ENCODE peak calls at places on chromosome 11, in ten cellular contexts. V, J, W, Z, E, Q, X, L, K and Y are unnamed samples.

GRCh38 chr11:46555269-46556054 is 38.4 kb downstream of the AMBRA1 start:
- DNase-seq in K (no peak), Z (no peak), X (no peak), J (no peak), L (no peak), Q (peak; percentile 48), V (no peak), W (no peak), E (no peak), Y (no peak)

GRCh38 chr11:111777094-111778046 is 11.2 kb upstream of the PPP2R1B start:
- DNase-seq in W (no peak), J (peak; percentile 45), X (no peak), L (no peak), Z (peak; percentile 53), K (peak; percentile 82), Q (peak; percentile 75), V (no peak), E (no peak), Y (no peak)

GRCh38 chr11:82796970-82797594 is 63.4 kb upstream of the FAM181B start:
- DNase-seq in Z (no peak), Q (no peak), W (no peak), K (no peak), J (no peak), L (no peak), X (no peak), V (no peak), E (peak; percentile 12), Y (no peak)

GRCh38 chr11:66850588-66851250 is 6.1 kb upstream of the LRFN4 start:
- DNase-seq in X (no peak), Z (no peak), E (no peak), K (no peak), L (no peak), J (no peak), Q (no peak), V (peak; percentile 40), W (peak; percentile 61), Y (no peak)

GRCh38 chr11:106463796-106464201 is 386.3 kb downstream of the AASDHPPT start:
- DNase-seq in J (no peak), Q (no peak), X (no peak), W (no peak), L (no peak), V (no peak), Z (no peak), K (no peak), E (no peak), Y (no peak)

GRCh38 chr11:35146074-35146521 is 7.1 kb downstream of the CD44 start:
- DNase-seq in L (no peak), V (no peak), Z (no peak), K (no peak), X (no peak), J (no peak), E (peak; percentile 50), Q (no peak), W (no peak), Y (no peak)

GRCh38 chr11:62974848-62975522 is 9.8 kb downstream of the SLC22A6 start:
- DNase-seq in V (no peak), J (peak; percentile 55), Q (peak; percentile 15), E (peak; percentile 85), L (no peak), X (peak; percentile 72), Z (peak; percentile 36), K (peak; percentile 81), W (no peak), Y (no peak)

GRCh38 chr11:70191495-70192140 is 11.5 kb upstream of the FADD start:
- DNase-seq in J (peak; percentile 73), L (no peak), E (peak; percentile 79), V (peak; percentile 83), K (peak; percentile 90), W (no peak), Q (peak; percentile 54), X (peak; percentile 87), Z (peak; percentile 62), Y (no peak)

GRCh38 chr11:112106070-112106469 is 19.4 kb downstream of the SDHD start:
- DNase-seq in L (no peak), V (no peak), J (no peak), X (no peak), Z (no peak), Q (no peak), E (no peak), K (no peak), W (no peak), Y (no peak)

GRCh38 chr11:106986673-106987072 is 31.6 kb downstream of the GUCY1A2 start:
- DNase-seq in W (no peak), J (no peak), E (no peak), Q (no peak), K (no peak), X (no peak), L (no peak), Z (no peak), V (no peak), Y (no peak)

GRCh38 chr11:32060063-32060462 is 30.8 kb upstream of the RCN1 start:
- DNase-seq in V (no peak), Z (no peak), J (no peak), Q (no peak), E (no peak), W (no peak), K (no peak), X (no peak), L (no peak), Y (no peak)

GRCh38 chr11:32052218-32052617 is 38.7 kb upstream of the RCN1 start:
- DNase-seq in L (peak; percentile 22), E (peak; percentile 46), X (peak; percentile 62), J (peak; percentile 48), Z (peak; percentile 49), W (peak; percentile 65), V (peak; percentile 53), K (peak; percentile 73), Q (peak; percentile 61), Y (no peak)

GRCh38 chr11:32053151-32053550 is 37.7 kb upstream of the RCN1 start:
- DNase-seq in V (no peak), E (no peak), K (no peak), W (no peak), J (no peak), X (no peak), Z (no peak), Q (no peak), L (no peak), Y (no peak)

GRCh38 chr11:32056445-32056844 is 34.4 kb upstream of the RCN1 start:
- DNase-seq in E (no peak), W (no peak), Q (no peak), X (no peak), Z (no peak), J (no peak), L (no peak), K (no peak), V (no peak), Y (no peak)
- H3K27ac ChIP-seq in E (no peak overlapping the region), W (no peak overlapping the region), Q (no peak overlapping the region), X (no peak overlapping the region), Z (no peak overlapping the region), J (no peak overlapping the region), L (no peak overlapping the region), K (no peak overlapping the region), V (no peak overlapping the region), Y (no peak overlapping the region)

DNA sequence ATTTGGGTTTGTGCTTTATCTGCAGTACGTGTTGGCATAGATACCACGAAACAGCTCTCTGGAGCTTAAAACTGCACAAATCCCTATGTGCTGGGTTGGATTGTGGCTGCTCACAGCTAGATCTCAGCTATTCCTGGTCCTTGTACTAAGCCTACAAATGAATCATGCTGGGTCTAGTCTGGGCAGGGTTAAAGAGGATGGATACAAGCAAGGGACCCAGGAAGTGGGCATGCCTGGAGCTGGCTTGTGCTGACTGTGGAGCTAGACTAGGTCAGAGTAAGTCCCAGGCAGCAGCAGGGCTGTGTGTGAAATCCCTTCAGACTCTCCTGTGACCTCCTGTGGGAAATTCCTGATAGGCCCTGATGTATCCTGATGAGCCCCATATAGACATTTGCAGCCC is 3.9 kb upstream of the E2F8 start:
- DNase-seq in X (no peak), W (no peak), Q (no peak), K (no peak), E (no peak), L (no peak), Z (no peak), V (no peak), J (no peak), Y (no peak)
- H3K4me3 ChIP-seq in X (no peak overlapping the region), W (no peak overlapping the region), Q (no peak overlapping the region), K (no peak overlapping the region), E (no peak overlapping the region), L (no peak overlapping the region), Z (no peak overlapping the region), V (no peak overlapping the region), J (no peak overlapping the region), Y (no peak overlapping the region)

GRCh38 chr11:78010755-78011154 is 12.3 kb downstream of the KCTD14 start:
- DNase-seq in Z (no peak), E (no peak), Q (no peak), J (no peak), K (no peak), L (no peak), W (no peak), X (no peak), V (no peak), Y (no peak)

GRCh38 chr11:78011301-78011700 is 11.8 kb downstream of the KCTD14 start:
- DNase-seq in Z (no peak), J (no peak), E (no peak), L (no peak), Q (no peak), X (no peak), W (no peak), V (no peak), K (no peak), Y (no peak)

GRCh38 chr11:78008174-78008573 is 13.7 kb upstream of the INTS4 start:
- DNase-seq in W (no peak), Q (no peak), J (no peak), Z (no peak), E (no peak), X (no peak), V (no peak), L (no peak), K (no peak), Y (no peak)
- TF ChIP-seq POLR2AphosphoS5 in W (no peak), Q (no peak), J (no peak), Z (no peak), E (no peak), X (no peak), V (no peak), L (no peak), K (no peak), Y (no peak)

GRCh38 chr11:123556633-123557032 is 97.8 kb downstream of the SCN3B start:
- DNase-seq in W (no peak), E (no peak), Q (no peak), L (no peak), Z (no peak), J (no peak), K (no peak), X (no peak), V (no peak), Y (no peak)

GRCh38 chr11:123561046-123561781 is 93.2 kb downstream of the SCN3B start:
- DNase-seq in V (no peak), J (no peak), W (no peak), Q (no peak), E (no peak), Z (no peak), K (peak; percentile 65), L (no peak), X (peak; percentile 49), Y (no peak)

GRCh38 chr11:123560001-123560400 is 94.4 kb downstream of the SCN3B start:
- DNase-seq in Z (no peak), V (no peak), L (no peak), X (peak; percentile 46), E (no peak), J (no peak), Q (no peak), W (no peak), K (peak; percentile 62), Y (no peak)

GRCh38 chr11:123559418-123559817 is 95.0 kb downstream of the SCN3B start:
- DNase-seq in Q (no peak), L (no peak), X (no peak), V (no peak), W (no peak), Z (no peak), J (no peak), E (no peak), K (no peak), Y (no peak)

GRCh38 chr11:123558536-123559315 is 95.7 kb downstream of the SCN3B start:
- DNase-seq in Q (no peak), J (no peak), X (no peak), W (no peak), V (no peak), E (no peak), K (no peak), L (no peak), Z (no peak), Y (no peak)
- H3K27ac ChIP-seq in Q (no peak overlapping the region), J (no peak overlapping the region), X (no peak overlapping the region), W (no peak overlapping the region), V (no peak overlapping the region), E (no peak overlapping the region), K (no peak overlapping the region), L (no peak overlapping the region), Z (no peak overlapping the region), Y (no peak overlapping the region)